ENCODE peak calls at places on chromosomes 7 and 10, in nine cellular contexts. One of them, this sample, is unnamed.

GRCh38 chr10:30967654-30968421 is 63.8 kb downstream of the ZNF438 start:
- DNase-seq in left kidney: peak
- DNase-seq in kidney tubule cell: peak
- DNase-seq in cardiac muscle cell: peak
- DNase-seq in DMS 273 treated with DMSO at 0.1 percent for 48 hours: no peak
- DNase-seq in CD8-positive, alpha-beta memory T cell: no peak
- DNase-seq in nucleus accumbens: no peak
- DNase-seq in tibial artery: no peak
- DNase-seq in NAMALWA: no peak
- DNase-seq in this sample: no peak

GRCh38 chr7:137606061-137606674 is 240.6 kb downstream of the DGKI start:
- DNase-seq in left kidney: peak
- DNase-seq in kidney tubule cell: peak
- DNase-seq in cardiac muscle cell: peak
- DNase-seq in DMS 273 treated with DMSO at 0.1 percent for 48 hours: no peak
- DNase-seq in CD8-positive, alpha-beta memory T cell: no peak
- DNase-seq in nucleus accumbens: no peak
- DNase-seq in tibial artery: no peak
- DNase-seq in NAMALWA: peak
- DNase-seq in this sample: peak

GRCh38 chr10:43126759-43127424 is 11.4 kb upstream of the CSGALNACT2 start:
- DNase-seq in left kidney: no peak
- DNase-seq in kidney tubule cell: no peak
- DNase-seq in cardiac muscle cell: no peak
- DNase-seq in DMS 273 treated with DMSO at 0.1 percent for 48 hours: no peak
- DNase-seq in CD8-positive, alpha-beta memory T cell: no peak
- DNase-seq in nucleus accumbens: no peak
- DNase-seq in tibial artery: no peak
- DNase-seq in NAMALWA: peak
- DNase-seq in this sample: no peak

GRCh38 chr10:47040681-47041080 is 129.5 kb downstream of the PTPN20 start:
- DNase-seq in left kidney: no peak
- DNase-seq in kidney tubule cell: no peak
- DNase-seq in cardiac muscle cell: no peak
- DNase-seq in DMS 273 treated with DMSO at 0.1 percent for 48 hours: no peak
- DNase-seq in CD8-positive, alpha-beta memory T cell: no peak
- DNase-seq in nucleus accumbens: no peak
- DNase-seq in tibial artery: no peak
- DNase-seq in NAMALWA: no peak
- DNase-seq in this sample: no peak

GRCh38 chr10:23478570-23478969 is 39.7 kb downstream of the OTUD1 start:
- DNase-seq in left kidney: no peak
- DNase-seq in kidney tubule cell: no peak
- DNase-seq in cardiac muscle cell: peak
- DNase-seq in DMS 273 treated with DMSO at 0.1 percent for 48 hours: no peak
- DNase-seq in CD8-positive, alpha-beta memory T cell: no peak
- DNase-seq in nucleus accumbens: no peak
- DNase-seq in tibial artery: peak
- DNase-seq in NAMALWA: no peak
- DNase-seq in this sample: no peak

GRCh38 chr10:89853796-89854195 is 152.4 kb downstream of the KIF20B start:
- DNase-seq in left kidney: peak
- DNase-seq in kidney tubule cell: no peak
- DNase-seq in cardiac muscle cell: no peak
- DNase-seq in DMS 273 treated with DMSO at 0.1 percent for 48 hours: no peak
- DNase-seq in CD8-positive, alpha-beta memory T cell: no peak
- DNase-seq in nucleus accumbens: no peak
- DNase-seq in tibial artery: no peak
- DNase-seq in NAMALWA: no peak
- DNase-seq in this sample: no peak

GRCh38 chr7:158274404-158274811 is 313.2 kb downstream of the PTPRN2 start:
- DNase-seq in left kidney: no peak
- DNase-seq in kidney tubule cell: no peak
- DNase-seq in cardiac muscle cell: no peak
- DNase-seq in DMS 273 treated with DMSO at 0.1 percent for 48 hours: no peak
- DNase-seq in CD8-positive, alpha-beta memory T cell: no peak
- DNase-seq in nucleus accumbens: no peak
- DNase-seq in tibial artery: peak
- DNase-seq in NAMALWA: no peak
- DNase-seq in this sample: no peak

GRCh38 chr10:17210361-17210760 is 8.9 kb upstream of the TRDMT1 start:
- DNase-seq in left kidney: no peak
- DNase-seq in kidney tubule cell: peak
- DNase-seq in cardiac muscle cell: peak
- DNase-seq in DMS 273 treated with DMSO at 0.1 percent for 48 hours: no peak
- DNase-seq in CD8-positive, alpha-beta memory T cell: no peak
- DNase-seq in nucleus accumbens: no peak
- DNase-seq in tibial artery: no peak
- DNase-seq in NAMALWA: no peak
- DNase-seq in this sample: no peak

GRCh38 chr7:120583835-120584586 is 273.9 kb downstream of the TSPAN12 start:
- DNase-seq in left kidney: peak
- DNase-seq in kidney tubule cell: peak
- DNase-seq in cardiac muscle cell: peak
- DNase-seq in DMS 273 treated with DMSO at 0.1 percent for 48 hours: no peak
- DNase-seq in CD8-positive, alpha-beta memory T cell: no peak
- DNase-seq in nucleus accumbens: no peak
- DNase-seq in tibial artery: no peak
- DNase-seq in NAMALWA: no peak
- DNase-seq in this sample: no peak

GRCh38 chr7:36962367-36962766 is 238.1 kb upstream of the AOAH start:
- DNase-seq in left kidney: no peak
- DNase-seq in kidney tubule cell: peak
- DNase-seq in cardiac muscle cell: no peak
- DNase-seq in DMS 273 treated with DMSO at 0.1 percent for 48 hours: no peak
- DNase-seq in CD8-positive, alpha-beta memory T cell: no peak
- DNase-seq in nucleus accumbens: no peak
- DNase-seq in tibial artery: no peak
- DNase-seq in NAMALWA: no peak
- DNase-seq in this sample: no peak

This sample was measured in NCI-H345.